ENCODE peak calls at places on chromosomes 12 and 14, in six cellular contexts. J is tibial nerve; P is CD8-positive, alpha-beta T cell; F is cardiac muscle cell; E is AG10803; X is ovary. Y is an unnamed sample.

GRCh38 chr12:124397399-124397679 is 102.4 kb downstream of the RFLNA start:
- DNase-seq in X (no peak), F (no peak), E (no peak), P (no peak), J (no peak), Y (no peak)

GRCh38 chr12:14723763-14724162 is 27.4 kb upstream of the GUCY2C start:
- DNase-seq in X (no peak), J (no peak), E (peak), P (peak), F (peak), Y (peak)

GRCh38 chr12:27192118-27192802 is 51.8 kb upstream of the STK38L start:
- DNase-seq in X (no peak), P (no peak), F (no peak), E (no peak), J (no peak), Y (no peak)

GRCh38 chr12:44385964-44386363 is 490.2 kb downstream of the NELL2 start:
- DNase-seq in E (peak), X (no peak), J (no peak), P (no peak), F (no peak), Y (no peak)

GRCh38 chr14:98633380-98633779 is 638.6 kb downstream of the BCL11B start:
- DNase-seq in F (peak), X (no peak), E (no peak), P (no peak), J (no peak), Y (no peak)

GRCh38 chr14:94173885-94174621 is at the start of gene PPP4R4:
- DNase-seq in J (peak), P (peak), F (peak), X (peak), E (peak), Y (peak)

GRCh38 chr14:95232894-95233584 is 75.7 kb upstream of the DICER1 start:
- DNase-seq in X (no peak), J (no peak), F (no peak), P (no peak), E (no peak), Y (no peak)

GRCh38 chr14:91413547-91414474 is 3.8 kb downstream of the CCDC88C start:
- DNase-seq in P (peak), X (no peak), F (no peak), E (no peak), J (no peak), Y (peak)

GRCh38 chr12:74602881-74603523 is 65.4 kb downstream of the ATXN7L3B start:
- DNase-seq in E (no peak), P (no peak), X (no peak), J (no peak), F (no peak), Y (no peak)

GRCh38 chr12:111841236-111841749 is 735 bp upstream of the MAPKAPK5 start:
- DNase-seq in X (no peak), P (no peak), F (no peak), E (no peak), J (no peak), Y (no peak)

GRCh38 chr14:71338153-71338552 is 430.9 kb downstream of the PCNX1 start:
- DNase-seq in X (no peak), F (no peak), J (no peak), P (no peak), E (no peak), Y (peak)

GRCh38 chr14:71333705-71334104 is 426.4 kb downstream of the PCNX1 start:
- DNase-seq in F (no peak), J (no peak), X (no peak), P (no peak), E (no peak), Y (no peak)

GRCh38 chr14:71339650-71340415 is 432.6 kb downstream of the PCNX1 start:
- DNase-seq in F (no peak), X (no peak), E (no peak), J (no peak), P (no peak), Y (peak)

GRCh38 chr14:71332476-71332875 is 425.2 kb downstream of the PCNX1 start:
- DNase-seq in X (no peak), E (no peak), J (no peak), P (no peak), F (no peak), Y (no peak)

GRCh38 chr14:71336488-71337192 is 429.4 kb downstream of the PCNX1 start:
- DNase-seq in J (no peak), P (no peak), F (no peak), E (no peak), X (no peak), Y (peak)
- H3K4me3 ChIP-seq in J (no peak), P (no peak), F (no peak), E (no peak), X (no peak), Y (no peak)

GRCh38 chr12:53998174-53998899 is 1.6 kb upstream of the HOXC9 start:
- DNase-seq in X (no peak), E (peak), F (no peak), P (no peak), J (no peak), Y (no peak)
- H3K4me3 ChIP-seq in X (no peak), E (peak), F (no peak), P (no peak), J (peak), Y (no peak)

GRCh38 chr12:122888232-122888752 is 7.6 kb downstream of the VPS37B start:
- DNase-seq in P (peak), X (no peak), F (no peak), J (no peak), E (peak), Y (peak)
- H3K4me3 ChIP-seq in P (peak), X (no peak), F (no peak), J (no peak), E (no peak), Y (no peak)

DNA sequence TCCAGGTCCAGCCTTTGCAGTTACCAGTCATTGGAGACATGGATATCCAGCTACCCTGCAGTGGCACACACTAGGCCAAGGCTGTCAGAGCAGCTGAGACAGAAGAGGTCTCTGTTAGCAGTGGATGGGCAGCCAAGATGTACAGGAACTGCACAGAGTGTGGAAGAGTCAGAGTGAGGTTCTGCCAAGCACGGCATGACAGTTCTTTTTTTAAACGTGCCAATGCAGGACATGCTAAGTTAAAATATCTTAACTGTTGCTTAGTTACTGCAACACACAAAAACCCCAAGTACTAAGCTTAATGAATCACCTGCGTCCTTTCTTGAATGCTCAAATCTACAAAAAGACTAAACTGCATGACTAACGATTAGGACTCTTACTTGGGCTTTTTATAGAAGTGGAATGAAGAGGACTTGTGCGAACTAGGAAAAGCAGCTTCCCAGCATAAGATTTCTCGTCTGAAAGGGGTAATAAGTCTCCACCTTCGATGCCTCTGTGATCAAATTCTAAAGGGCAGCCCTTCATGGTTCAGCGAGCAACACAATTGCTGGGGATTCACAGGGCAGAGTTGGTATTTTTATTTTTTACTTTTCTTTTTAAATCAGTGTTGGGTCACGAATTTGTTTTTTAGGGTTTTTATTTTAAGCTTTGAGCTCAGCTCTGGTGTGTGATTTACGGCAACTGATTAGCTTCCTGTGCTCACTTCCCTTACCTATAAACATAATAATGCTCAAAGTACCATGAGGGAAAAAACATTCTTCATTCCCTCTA is 20.6 kb downstream of the MAPK1IP1L start:
- DNase-seq in F (no peak), E (peak), J (no peak), P (peak), X (no peak), Y (no peak)
- H3K4me3 ChIP-seq in F (no peak), E (no peak), J (no peak), P (no peak), X (no peak), Y (no peak)